ENCODE peak calls at places on chromosomes 6 and 20, in eight cellular contexts. A is mucosa of descending colon; I is naive thymus-derived CD8-positive, alpha-beta T cell; F is RWPE1; D is hypothalamus; L is anterior cingulate cortex; H is stimulated activated CD4-positive, alpha-beta T cell treated with anti-CD3 and anti-CD28 coated beads, Interleukin-2, amount 100 ng/mL, for 48 hours; V is M059J. P is an unnamed sample.

GRCh38 chr6:26272171-26272631 is 92.8 kb upstream of the BTN3A2 start:
- DNase-seq in H (peak), I (peak), V (no peak), D (no peak), F (no peak), L (no peak), A (peak), P (peak)

GRCh38 chr6:63802606-63803206 is 167.1 kb downstream of the PHF3 start:
- DNase-seq in I (no peak), A (no peak), L (no peak), F (no peak), D (no peak), V (peak), H (no peak), P (no peak)

GRCh38 chr6:151229401-151230276 is 10.1 kb upstream of the AKAP12 start:
- DNase-seq in A (no peak), I (no peak), V (no peak), H (peak), F (no peak), L (no peak), D (no peak), P (no peak)

GRCh38 chr6:54195637-54196036 is 84.4 kb downstream of the MLIP start:
- DNase-seq in V (no peak), A (no peak), F (no peak), D (no peak), L (no peak), I (no peak), H (no peak), P (no peak)

GRCh38 chr6:52115891-52116604 is 28.6 kb upstream of the PKHD1 start:
- DNase-seq in H (no peak), V (no peak), L (no peak), F (no peak), I (no peak), A (peak), D (no peak), P (no peak)

GRCh38 chr6:51147756-51148155 is 329.1 kb downstream of the TFAP2B start:
- DNase-seq in A (no peak), F (no peak), L (no peak), V (peak), H (no peak), I (no peak), D (no peak), P (no peak)

GRCh38 chr6:31582230-31582601 is at the start of gene LTB:
- DNase-seq in V (no peak), L (no peak), I (peak), D (no peak), F (no peak), H (no peak), A (peak), P (no peak)

GRCh38 chr6:74604279-74604678 is 601.6 kb downstream of the COL12A1 start:
- DNase-seq in A (no peak), D (no peak), L (no peak), I (no peak), V (no peak), H (no peak), F (no peak), P (no peak)

GRCh38 chr6:37556884-37557644 is 57.4 kb upstream of the CCDC167 start:
- DNase-seq in F (no peak), V (peak), D (no peak), I (no peak), A (no peak), L (no peak), H (no peak), P (no peak)

GRCh38 chr20:23212011-23212410 is 125.9 kb upstream of the CD93 start:
- DNase-seq in F (no peak), L (no peak), A (no peak), I (no peak), D (no peak), V (no peak), H (no peak), P (no peak)

GRCh38 chr6:7100072-7100750 is 7.5 kb upstream of the RREB1 start:
- DNase-seq in L (no peak), I (no peak), V (no peak), D (no peak), F (no peak), H (no peak), A (no peak), P (no peak)

GRCh38 chr6:39847216-39847615 is 55.0 kb downstream of the DAAM2 start:
- DNase-seq in V (no peak), L (no peak), I (no peak), F (no peak), A (no peak), H (no peak), D (no peak), P (no peak)

GRCh38 chr6:108336971-108337370 is 42.1 kb downstream of the AFG1L start:
- DNase-seq in V (no peak), A (no peak), D (no peak), I (no peak), L (no peak), H (no peak), F (no peak), P (no peak)

GRCh38 chr6:38184041-38184779 is 364.7 kb downstream of the ZFAND3 start:
- DNase-seq in F (no peak), D (no peak), A (no peak), L (no peak), I (no peak), V (no peak), H (no peak), P (no peak)

GRCh38 chr6:162032620-162033019 is 694.9 kb downstream of the PRKN start:
- DNase-seq in L (no peak), H (no peak), A (no peak), V (peak), I (no peak), F (no peak), D (no peak), P (no peak)

GRCh38 chr20:12311102-12311865 is 393.6 kb downstream of the BTBD3 start:
- DNase-seq in I (no peak), F (no peak), D (no peak), L (no peak), A (no peak), V (no peak), H (no peak), P (no peak)

GRCh38 chr6:63816979-63817436 is 181.4 kb downstream of the PHF3 start:
- DNase-seq in D (no peak), A (no peak), H (no peak), L (no peak), I (no peak), V (peak), F (no peak), P (no peak)

GRCh38 chr20:23078351-23078993 is 7.7 kb downstream of the CD93 start:
- DNase-seq in V (peak), A (no peak), H (no peak), F (no peak), I (no peak), D (no peak), L (no peak), P (no peak)

GRCh38 chr6:34581561-34581920 is 25.4 kb upstream of the SPDEF start:
- DNase-seq in A (no peak), F (no peak), I (no peak), H (no peak), V (no peak), L (no peak), D (no peak), P (no peak)

GRCh38 chr6:156832166-156832743 is 55.1 kb downstream of the ARID1B start:
- DNase-seq in I (no peak), A (no peak), D (no peak), H (no peak), F (peak), V (peak), L (no peak), P (no peak)

GRCh38 chr20:6994452-6994851 is 227.0 kb downstream of the BMP2 start:
- DNase-seq in D (no peak), A (no peak), L (no peak), I (no peak), H (no peak), F (peak), V (peak), P (peak)

GRCh38 chr6:110414669-110415296 is 592 bp downstream of the DDO start:
- DNase-seq in H (no peak), I (no peak), A (no peak), L (no peak), F (no peak), D (no peak), V (peak), P (no peak)

GRCh38 chr6:110557226-110557625 is 80.8 kb upstream of the SLC22A16 start:
- DNase-seq in V (no peak), I (no peak), H (no peak), A (no peak), L (no peak), D (no peak), F (no peak), P (no peak)

GRCh38 chr20:48750376-48750775 is 77.4 kb downstream of the PREX1 start:
- DNase-seq in D (no peak), V (no peak), L (no peak), F (no peak), I (no peak), H (no peak), A (no peak), P (no peak)

GRCh38 chr6:65524232-65524631 is 182.8 kb downstream of the EYS start:
- DNase-seq in D (no peak), I (no peak), F (no peak), A (no peak), V (peak), L (no peak), H (no peak), P (no peak)

GRCh38 chr6:125859691-125860210 is 69.0 kb downstream of the NCOA7 start:
- DNase-seq in H (no peak), F (no peak), D (no peak), I (no peak), A (no peak), V (no peak), L (no peak), P (no peak)

GRCh38 chr20:59822291-59823029 is 111.0 kb downstream of the SYCP2 start:
- DNase-seq in I (no peak), H (no peak), V (no peak), L (no peak), D (no peak), A (no peak), F (no peak), P (no peak)

GRCh38 chr6:116695398-116695797 is 14.4 kb downstream of the KPNA5 start:
- DNase-seq in H (no peak), I (no peak), L (no peak), A (no peak), D (no peak), F (no peak), V (no peak), P (no peak)

GRCh38 chr20:63467294-63468083 is 5.0 kb downstream of the KCNQ2 start:
- DNase-seq in L (no peak), D (no peak), F (no peak), H (no peak), I (no peak), V (no peak), A (no peak), P (no peak)

GRCh38 chr20:32215147-32215546 is 7.5 kb downstream of the POFUT1 start:
- DNase-seq in F (no peak), I (no peak), D (no peak), H (no peak), A (no peak), L (no peak), V (no peak), P (no peak)

GRCh38 chr6:51805517-51805916 is 281.9 kb downstream of the PKHD1 start:
- DNase-seq in I (no peak), H (no peak), V (no peak), D (no peak), A (no peak), L (no peak), F (no peak), P (no peak)